ENCODE peak calls at places on chromosomes 6 and 20, in six cellular contexts. K is left lung, A is Karpas-422, R is NCI-H2029 treated with DMSO at 0.1 percent for 48 hours, E is cardiac muscle cell, M is fibroblast of the conjunctiva. D is an unnamed sample.

GRCh38 chr6:136524936-136525413 is 25.2 kb downstream of the MAP7 start:
- DNase-seq in R (no peak), K (no peak), E (no peak), M (no peak), A (no peak), D (no peak)

GRCh38 chr20:43198607-43199006 is 8.9 kb upstream of the PTPRT start:
- DNase-seq in K (no peak), M (no peak), E (no peak), R (no peak), A (no peak), D (no peak)

GRCh38 chr6:74755748-74756147 is 450.1 kb downstream of the COL12A1 start:
- DNase-seq in E (no peak), R (no peak), M (no peak), K (no peak), A (no peak), D (no peak)

GRCh38 chr20:55135923-55136322 is 660.5 kb downstream of the DOK5 start:
- DNase-seq in R (no peak), A (no peak), K (no peak), E (no peak), M (no peak), D (no peak)

GRCh38 chr20:38198238-38198861 is 33.3 kb upstream of the TGM2 start:
- DNase-seq in R (no peak), M (no peak), A (no peak), E (no peak), K (no peak), D (no peak)

GRCh38 chr20:8073024-8073832 is 53.7 kb upstream of the TMX4 start:
- DNase-seq in M (peak), A (no peak), K (no peak), E (peak), R (no peak), D (no peak)

GRCh38 chr6:168007592-168008338 is 10.3 kb downstream of the KIF25 start:
- DNase-seq in R (no peak), E (no peak), K (no peak), A (no peak), M (peak), D (peak)

GRCh38 chr6:53770690-53771320 is 24.0 kb upstream of the LRRC1 start:
- DNase-seq in R (no peak), E (no peak), K (no peak), A (no peak), M (no peak), D (no peak)

GRCh38 chr6:11346516-11346915 is 114.0 kb upstream of the NEDD9 start:
- DNase-seq in R (no peak), E (peak), K (no peak), A (no peak), M (no peak), D (no peak)

GRCh38 chr20:32439132-32439829 is 81.2 kb downstream of the ASXL1 start:
- DNase-seq in R (no peak), A (no peak), E (no peak), M (peak), K (no peak), D (no peak)

GRCh38 chr6:155248021-155249001 is 15.5 kb upstream of the CLDN20 start:
- DNase-seq in M (peak), K (peak), E (peak), R (no peak), A (peak), D (peak)

GRCh38 chr6:56642366-56643261 is at the start of gene DST:
- DNase-seq in R (no peak), A (no peak), M (peak), K (no peak), E (no peak), D (no peak)

GRCh38 chr6:28353981-28354676 is 4.4 kb downstream of the ZKSCAN3 start:
- DNase-seq in R (peak), E (no peak), M (no peak), K (peak), A (no peak), D (peak)

GRCh38 chr20:33319986-33320385 is 37.0 kb downstream of the BPIFB1 start:
- DNase-seq in M (no peak), A (no peak), E (no peak), K (no peak), R (no peak), D (no peak)

GRCh38 chr6:47134476-47135189 is 92.5 kb upstream of the ADGRF1 start:
- DNase-seq in M (peak), K (no peak), R (peak), A (no peak), E (peak), D (no peak)

GRCh38 chr20:61885759-61886715 is 179.6 kb downstream of the TAF4 start:
- DNase-seq in R (no peak), M (no peak), E (no peak), A (peak), K (peak), D (no peak)

GRCh38 chr6:14573267-14573666 is 455.7 kb downstream of the CD83 start:
- DNase-seq in R (peak), M (no peak), K (no peak), A (no peak), E (no peak), D (no peak)

GRCh38 chr6:31575335-31575901 is at the start of gene TNF:
- DNase-seq in R (no peak), M (no peak), E (no peak), K (peak), A (peak), D (peak)

GRCh38 chr6:55617272-55617671 is 38.3 kb upstream of the HMGCLL1 start:
- DNase-seq in R (no peak), E (peak), M (peak), K (no peak), A (peak), D (no peak)

GRCh38 chr20:50107086-50107645 is 5.8 kb downstream of the UBE2V1 start:
- DNase-seq in A (no peak), M (no peak), E (no peak), R (no peak), K (no peak), D (no peak)

GRCh38 chr6:21931641-21932335 is 338.2 kb downstream of the SOX4 start:
- DNase-seq in M (no peak), E (no peak), A (no peak), K (no peak), R (no peak), D (no peak)

GRCh38 chr6:130944486-130944885 is 117.3 kb downstream of the SMLR1 start:
- DNase-seq in R (no peak), E (peak), K (no peak), M (no peak), A (no peak), D (no peak)

GRCh38 chr20:44357555-44358130 is 2.1 kb downstream of the HNF4A start:
- DNase-seq in A (no peak), K (no peak), M (no peak), E (no peak), R (no peak), D (no peak)

GRCh38 chr6:41449399-41450245 is 96.6 kb upstream of the FOXP4 start:
- DNase-seq in M (peak), K (no peak), A (no peak), R (peak), E (no peak), D (no peak)

GRCh38 chr20:44031001-44031574 is 116.4 kb downstream of the TOX2 start:
- DNase-seq in R (no peak), M (no peak), E (no peak), K (no peak), A (no peak), D (no peak)

GRCh38 chr20:37453836-37454235 is 67.2 kb upstream of the NNAT start:
- DNase-seq in A (no peak), K (no peak), E (no peak), M (no peak), R (no peak), D (no peak)